ENCODE peak calls at places on chromosomes 16 and 17, in nine cellular contexts. Y, M, W, A, I, C, U, F and T are unnamed samples.

GRCh38 chr16:3283525-3284447 is 495 bp downstream of the ZNF263 start:
- DNase-seq in W (no peak), U (no peak), F (no peak), C (peak), A (no peak), I (no peak), Y (no peak), M (no peak), T (peak)

GRCh38 chr17:62880120-62880519 is 72.0 kb upstream of the MARCHF10 start:
- DNase-seq in I (no peak), Y (no peak), U (no peak), A (no peak), M (no peak), C (no peak), W (no peak), F (no peak), T (no peak)

GRCh38 chr16:87286839-87287626 is 30.2 kb downstream of the C16orf95 start:
- DNase-seq in F (no peak), W (no peak), I (no peak), M (no peak), U (no peak), C (no peak), Y (no peak), A (no peak), T (no peak)

GRCh38 chr16:14284930-14285541 is 213.9 kb downstream of the MRTFB start:
- DNase-seq in A (no peak), I (peak), M (peak), F (peak), Y (no peak), C (peak), U (peak), W (peak), T (peak)

GRCh38 chr16:57146735-57147134 is 39.1 kb downstream of the PSME3IP1 start:
- DNase-seq in Y (peak), M (peak), U (no peak), C (peak), A (peak), F (peak), W (no peak), I (no peak), T (no peak)

GRCh38 chr16:66490774-66491715 is 58.9 kb downstream of the TK2 start:
- DNase-seq in M (no peak), A (no peak), W (no peak), Y (no peak), I (no peak), F (no peak), U (no peak), C (no peak), T (no peak)

GRCh38 chr16:49652441-49653175 is 203.3 kb downstream of the ZNF423 start:
- DNase-seq in Y (no peak), F (no peak), W (no peak), U (no peak), A (peak), C (no peak), I (no peak), M (peak), T (peak)

GRCh38 chr17:1996243-1997145 is 28.6 kb downstream of the RTN4RL1 start:
- DNase-seq in F (no peak), U (no peak), W (no peak), Y (no peak), C (no peak), A (no peak), I (no peak), M (no peak), T (no peak)

GRCh38 chr17:66227212-66228045 is 1.8 kb downstream of the APOH start:
- DNase-seq in A (no peak), Y (no peak), U (no peak), W (no peak), C (no peak), I (no peak), F (no peak), M (no peak), T (no peak)

GRCh38 chr17:38881600-38882191 is 11.8 kb downstream of the LASP1 start:
- DNase-seq in U (no peak), Y (no peak), C (no peak), F (peak), I (no peak), M (peak), W (no peak), A (no peak), T (peak)

GRCh38 chr17:38430316-38430715 is 2.1 kb downstream of the ARHGAP23 start:
- DNase-seq in C (no peak), I (no peak), F (no peak), Y (no peak), M (no peak), W (peak), A (no peak), U (no peak), T (no peak)

GRCh38 chr17:1109606-1110523 is 69.9 kb downstream of the ABR start:
- DNase-seq in Y (peak), A (peak), C (peak), M (peak), I (no peak), W (no peak), U (peak), F (peak), T (peak)

GRCh38 chr16:12337776-12338655 is 361.5 kb downstream of the SNX29 start:
- DNase-seq in F (no peak), W (no peak), Y (no peak), I (no peak), M (no peak), A (no peak), U (no peak), C (no peak), T (no peak)

GRCh38 chr17:41530062-41531048 is 2.2 kb upstream of the KRT19 start:
- DNase-seq in F (peak), W (no peak), I (peak), M (peak), C (peak), Y (peak), U (no peak), A (no peak), T (no peak)

GRCh38 chr16:30740364-30741251 is 7.6 kb upstream of the PHKG2 start:
- DNase-seq in A (peak), U (no peak), C (peak), Y (peak), I (peak), F (peak), M (peak), W (no peak), T (peak)

GRCh38 chr16:83973077-83973476 is 5.0 kb downstream of the NECAB2 start:
- DNase-seq in A (peak), C (no peak), Y (no peak), I (no peak), M (no peak), W (no peak), F (no peak), U (no peak), T (no peak)

GRCh38 chr17:21213491-21214014 is 408 bp downstream of the TMEM11 start:
- DNase-seq in Y (no peak), M (no peak), I (no peak), F (peak), U (peak), C (peak), A (peak), W (no peak), T (peak)